ENCODE peak calls at places on chromosomes 5 and 9, in five cellular contexts. One of them, this sample, is unnamed.

GRCh38 chr5:134145061-134145757 is 30.7 kb downstream of the TCF7 start:
- DNase-seq in WERI-Rb-1: no peak
- DNase-seq in MCF 10A: no peak
- DNase-seq in HS-5: no peak
- DNase-seq in WTC11: no peak
- DNase-seq in this sample: no peak

GRCh38 chr5:154611341-154611767 is 133.3 kb upstream of the HAND1 start:
- DNase-seq in HS-5: no peak
- DNase-seq in WERI-Rb-1: no peak
- DNase-seq in WTC11: peak; percentile 41
- DNase-seq in MCF 10A: no peak
- DNase-seq in this sample: no peak

GRCh38 chr5:36041537-36041845 is 25.2 kb downstream of the UGT3A2 start:
- DNase-seq in MCF 10A: no peak
- DNase-seq in HS-5: no peak
- DNase-seq in WTC11: peak; percentile 42
- DNase-seq in WERI-Rb-1: peak; percentile 59
- DNase-seq in this sample: no peak

GRCh38 chr9:81455826-81456225 is 233.5 kb downstream of the TLE1 start:
- DNase-seq in MCF 10A: no peak
- DNase-seq in WERI-Rb-1: no peak
- DNase-seq in HS-5: no peak
- DNase-seq in WTC11: no peak
- DNase-seq in this sample: no peak

GRCh38 chr5:6194906-6195612 is 183.3 kb downstream of the MED10 start:
- DNase-seq in WERI-Rb-1: no peak
- DNase-seq in MCF 10A: no peak
- DNase-seq in WTC11: no peak
- DNase-seq in HS-5: no peak
- DNase-seq in this sample: no peak

GRCh38 chr9:106862946-106863740 is at the start of gene ZNF462:
- DNase-seq in MCF 10A: peak; percentile 73
- DNase-seq in HS-5: no peak
- DNase-seq in WERI-Rb-1: peak; percentile 68
- DNase-seq in WTC11: peak; percentile 39
- DNase-seq in this sample: peak; percentile 53

GRCh38 chr5:145443366-145443765 is 391.8 kb downstream of the PRELID2 start:
- DNase-seq in MCF 10A: no peak
- DNase-seq in WTC11: no peak
- DNase-seq in WERI-Rb-1: no peak
- DNase-seq in HS-5: no peak
- DNase-seq in this sample: no peak

GRCh38 chr5:97088774-97089148 is 53.6 kb downstream of the LIX1 start:
- DNase-seq in WTC11: no peak
- DNase-seq in HS-5: no peak
- DNase-seq in MCF 10A: no peak
- DNase-seq in WERI-Rb-1: no peak
- DNase-seq in this sample: no peak

GRCh38 chr5:2017540-2018389 is 135.0 kb upstream of the IRX4 start:
- DNase-seq in MCF 10A: peak; percentile 59
- DNase-seq in WTC11: peak; percentile 51
- DNase-seq in HS-5: no peak
- DNase-seq in WERI-Rb-1: peak; percentile 33
- DNase-seq in this sample: no peak

GRCh38 chr9:18675973-18676372 is 202.0 kb downstream of the ADAMTSL1 start:
- DNase-seq in WERI-Rb-1: no peak
- DNase-seq in HS-5: no peak
- DNase-seq in MCF 10A: no peak
- DNase-seq in WTC11: no peak
- DNase-seq in this sample: no peak

GRCh38 chr9:129866373-129867137 is 31.3 kb downstream of the USP20 start:
- DNase-seq in WERI-Rb-1: no peak
- DNase-seq in MCF 10A: no peak
- DNase-seq in WTC11: no peak
- DNase-seq in HS-5: no peak
- DNase-seq in this sample: peak; percentile 42

GRCh38 chr9:102101723-102102122 is 363.3 kb upstream of the GRIN3A start:
- DNase-seq in WERI-Rb-1: no peak
- DNase-seq in HS-5: no peak
- DNase-seq in WTC11: no peak
- DNase-seq in MCF 10A: no peak
- DNase-seq in this sample: no peak

GRCh38 chr9:97980918-97981827 is 2.0 kb upstream of the ANP32B start:
- DNase-seq in HS-5: no peak
- DNase-seq in MCF 10A: no peak
- DNase-seq in WTC11: no peak
- DNase-seq in WERI-Rb-1: peak; percentile 38
- DNase-seq in this sample: peak; percentile 22

GRCh38 chr9:129027685-129028191 is 393 bp downstream of the SH3GLB2 start:
- DNase-seq in MCF 10A: peak; percentile 35
- DNase-seq in WERI-Rb-1: peak; percentile 77
- DNase-seq in WTC11: no peak
- DNase-seq in HS-5: no peak
- DNase-seq in this sample: peak; percentile 42

GRCh38 chr5:159928122-159928960 is 12.1 kb downstream of the ADRA1B start:
- DNase-seq in HS-5: peak; percentile 76
- DNase-seq in WERI-Rb-1: no peak
- DNase-seq in MCF 10A: peak; percentile 94
- DNase-seq in WTC11: no peak
- DNase-seq in this sample: no peak

GRCh38 chr5:41871866-41872265 is 1.6 kb upstream of the OXCT1 start:
- DNase-seq in MCF 10A: peak; percentile 78
- DNase-seq in WERI-Rb-1: no peak
- DNase-seq in HS-5: no peak
- DNase-seq in WTC11: no peak
- DNase-seq in this sample: no peak

GRCh38 chr5:15500326-15500958 is 462 bp downstream of the FBXL7 start:
- DNase-seq in WERI-Rb-1: peak; percentile 50
- DNase-seq in WTC11: peak; percentile 45
- DNase-seq in HS-5: no peak
- DNase-seq in MCF 10A: no peak
- DNase-seq in this sample: peak; percentile 69

GRCh38 chr5:68593211-68593701 is 377.7 kb downstream of the PIK3R1 start:
- DNase-seq in WTC11: no peak
- DNase-seq in HS-5: no peak
- DNase-seq in WERI-Rb-1: peak; percentile 81
- DNase-seq in MCF 10A: no peak
- DNase-seq in this sample: no peak

GRCh38 chr9:1083325-1083913 is 33.3 kb downstream of the DMRT2 start:
- DNase-seq in WERI-Rb-1: no peak
- DNase-seq in WTC11: peak; percentile 64
- DNase-seq in MCF 10A: peak; percentile 37
- DNase-seq in HS-5: peak; percentile 16
- DNase-seq in this sample: peak; percentile 88

GRCh38 chr9:16245756-16246440 is 624.6 kb downstream of the BNC2 start:
- DNase-seq in WTC11: no peak
- DNase-seq in WERI-Rb-1: no peak
- DNase-seq in HS-5: no peak
- DNase-seq in MCF 10A: peak; percentile 38
- DNase-seq in this sample: no peak

GRCh38 chr9:34744295-34745221 is 34.6 kb upstream of the CCL21 start:
- DNase-seq in WERI-Rb-1: peak; percentile 89
- DNase-seq in HS-5: no peak
- DNase-seq in WTC11: no peak
- DNase-seq in MCF 10A: peak; percentile 88
- DNase-seq in this sample: no peak

GRCh38 chr9:9942764-9943424 is 669.9 kb downstream of the PTPRD start:
- DNase-seq in WERI-Rb-1: peak; percentile 69
- DNase-seq in WTC11: peak; percentile 76
- DNase-seq in MCF 10A: peak; percentile 65
- DNase-seq in HS-5: peak; percentile 50
- DNase-seq in this sample: peak; percentile 85

GRCh38 chr5:169256191-169256590 is 44.7 kb downstream of the SLIT3 start:
- DNase-seq in WTC11: no peak
- DNase-seq in MCF 10A: no peak
- DNase-seq in WERI-Rb-1: no peak
- DNase-seq in HS-5: no peak
- DNase-seq in this sample: no peak